ENCODE peak calls at places on chromosomes 1 and 21, in five cellular contexts. One of them, this sample, is unnamed.

GRCh38 chr1:2645143-2645542 is 12.3 kb upstream of the MMEL1 start:
- DNase-seq in transverse colon: no peak
- DNase-seq in pancreas: no peak
- DNase-seq in IMR-90: no peak
- DNase-seq in right lobe of liver: peak; percentile 17
- DNase-seq in this sample: peak; percentile 55

GRCh38 chr1:2382621-2383361 is 8.6 kb downstream of the MORN1 start:
- DNase-seq in right lobe of liver: no peak
- DNase-seq in IMR-90: no peak
- DNase-seq in transverse colon: peak; percentile 47
- DNase-seq in pancreas: no peak
- DNase-seq in this sample: peak; percentile 66

GRCh38 chr1:53672785-53673184 is 66.2 kb downstream of the GLIS1 start:
- DNase-seq in IMR-90: no peak
- DNase-seq in right lobe of liver: no peak
- DNase-seq in transverse colon: no peak
- DNase-seq in pancreas: no peak
- DNase-seq in this sample: no peak

GRCh38 chr1:77829851-77830250 is 50.4 kb downstream of the MIGA1 start:
- DNase-seq in pancreas: no peak
- DNase-seq in transverse colon: no peak
- DNase-seq in IMR-90: no peak
- DNase-seq in right lobe of liver: no peak
- DNase-seq in this sample: no peak

GRCh38 chr21:16573581-16573980 is 843.8 kb downstream of the USP25 start:
- DNase-seq in right lobe of liver: no peak
- DNase-seq in IMR-90: peak; percentile 76
- DNase-seq in pancreas: no peak
- DNase-seq in transverse colon: no peak
- DNase-seq in this sample: no peak

GRCh38 chr1:205065666-205066065 is 18.6 kb downstream of the TMEM81 start:
- DNase-seq in right lobe of liver: no peak
- DNase-seq in transverse colon: no peak
- DNase-seq in pancreas: no peak
- DNase-seq in IMR-90: no peak
- DNase-seq in this sample: no peak

GRCh38 chr1:246317723-246318359 is 189.2 kb downstream of the SMYD3 start:
- DNase-seq in transverse colon: no peak
- DNase-seq in IMR-90: peak; percentile 88
- DNase-seq in right lobe of liver: no peak
- DNase-seq in pancreas: no peak
- DNase-seq in this sample: no peak

GRCh38 chr1:214303538-214303937 is 22.6 kb downstream of the SMYD2 start:
- DNase-seq in right lobe of liver: no peak
- DNase-seq in transverse colon: no peak
- DNase-seq in pancreas: no peak
- DNase-seq in IMR-90: peak; percentile 44
- DNase-seq in this sample: no peak

GRCh38 chr1:244173765-244174164 is 122.7 kb downstream of the ZBTB18 start:
- DNase-seq in pancreas: no peak
- DNase-seq in IMR-90: no peak
- DNase-seq in transverse colon: no peak
- DNase-seq in right lobe of liver: no peak
- DNase-seq in this sample: no peak

GRCh38 chr1:184287001-184287400 is 99.8 kb upstream of the C1orf21 start:
- DNase-seq in pancreas: no peak
- DNase-seq in IMR-90: peak; percentile 48
- DNase-seq in right lobe of liver: no peak
- DNase-seq in transverse colon: no peak
- DNase-seq in this sample: no peak

GRCh38 chr1:103583887-103584286 is 12.5 kb downstream of the AMY2B start:
- DNase-seq in transverse colon: no peak
- DNase-seq in IMR-90: no peak
- DNase-seq in pancreas: no peak
- DNase-seq in right lobe of liver: no peak
- DNase-seq in this sample: no peak

GRCh38 chr1:190679032-190679431 is 201.4 kb upstream of the BRINP3 start:
- DNase-seq in transverse colon: no peak
- DNase-seq in right lobe of liver: no peak
- DNase-seq in pancreas: no peak
- DNase-seq in IMR-90: peak; percentile 3
- DNase-seq in this sample: no peak

GRCh38 chr1:18466676-18467075 is 14.1 kb upstream of the KLHDC7A start:
- DNase-seq in IMR-90: no peak
- DNase-seq in transverse colon: no peak
- DNase-seq in pancreas: no peak
- DNase-seq in right lobe of liver: no peak
- DNase-seq in this sample: no peak

GRCh38 chr1:82466894-82467293 is 666.2 kb downstream of the ADGRL2 start:
- DNase-seq in transverse colon: no peak
- DNase-seq in pancreas: no peak
- DNase-seq in IMR-90: no peak
- DNase-seq in right lobe of liver: no peak
- DNase-seq in this sample: no peak

GRCh38 chr1:30782361-30783243 is 25.0 kb upstream of the LAPTM5 start:
- DNase-seq in pancreas: peak; percentile 72
- DNase-seq in transverse colon: peak; percentile 73
- DNase-seq in IMR-90: peak; percentile 45
- DNase-seq in right lobe of liver: peak; percentile 77
- DNase-seq in this sample: peak; percentile 85

GRCh38 chr1:162724583-162725120 is 65.8 kb upstream of the HSD17B7 start:
- DNase-seq in transverse colon: no peak
- DNase-seq in pancreas: no peak
- DNase-seq in right lobe of liver: no peak
- DNase-seq in IMR-90: no peak
- DNase-seq in this sample: no peak

GRCh38 chr21:44892536-44893277 is 19.2 kb upstream of the PTTG1IP start:
- DNase-seq in pancreas: peak; percentile 56
- DNase-seq in right lobe of liver: peak; percentile 72
- DNase-seq in transverse colon: peak; percentile 74
- DNase-seq in IMR-90: peak; percentile 19
- DNase-seq in this sample: peak; percentile 85

GRCh38 chr1:228478912-228479665 is 8.1 kb upstream of the RNF187 start:
- DNase-seq in right lobe of liver: no peak
- DNase-seq in transverse colon: no peak
- DNase-seq in IMR-90: no peak
- DNase-seq in pancreas: no peak
- DNase-seq in this sample: no peak

GRCh38 chr1:164886101-164886500 is 327.1 kb downstream of the PBX1 start:
- DNase-seq in pancreas: no peak
- DNase-seq in right lobe of liver: no peak
- DNase-seq in transverse colon: no peak
- DNase-seq in IMR-90: no peak
- DNase-seq in this sample: no peak

GRCh38 chr1:4084446-4084845 is 184.4 kb upstream of the C1orf174 start:
- DNase-seq in right lobe of liver: no peak
- DNase-seq in IMR-90: no peak
- DNase-seq in pancreas: no peak
- DNase-seq in transverse colon: no peak
- DNase-seq in this sample: no peak

GRCh38 chr21:42025392-42026071 is 15.4 kb upstream of the ZBTB21 start:
- DNase-seq in IMR-90: peak; percentile 94
- DNase-seq in right lobe of liver: no peak
- DNase-seq in transverse colon: no peak
- DNase-seq in pancreas: no peak
- DNase-seq in this sample: no peak

GRCh38 chr1:228081578-228082259 is 789 bp upstream of the ARF1 start:
- DNase-seq in IMR-90: no peak
- DNase-seq in right lobe of liver: peak; percentile 29
- DNase-seq in transverse colon: peak; percentile 39
- DNase-seq in pancreas: no peak
- DNase-seq in this sample: no peak

GRCh38 chr1:207867136-207868081 is 43.5 kb downstream of the CD34 start:
- DNase-seq in right lobe of liver: peak; percentile 46
- DNase-seq in transverse colon: peak; percentile 32
- DNase-seq in pancreas: no peak
- DNase-seq in IMR-90: no peak
- DNase-seq in this sample: peak; percentile 82

GRCh38 chr1:7478142-7478796 is 292.8 kb upstream of the VAMP3 start:
- DNase-seq in right lobe of liver: no peak
- DNase-seq in transverse colon: no peak
- DNase-seq in pancreas: no peak
- DNase-seq in IMR-90: peak; percentile 42
- DNase-seq in this sample: peak; percentile 14

GRCh38 chr21:38985423-38986378 is 180.0 kb downstream of the ETS2 start:
- DNase-seq in pancreas: peak; percentile 27
- DNase-seq in IMR-90: peak; percentile 93
- DNase-seq in transverse colon: peak; percentile 59
- DNase-seq in right lobe of liver: peak; percentile 41
- DNase-seq in this sample: peak; percentile 85

DNA sequence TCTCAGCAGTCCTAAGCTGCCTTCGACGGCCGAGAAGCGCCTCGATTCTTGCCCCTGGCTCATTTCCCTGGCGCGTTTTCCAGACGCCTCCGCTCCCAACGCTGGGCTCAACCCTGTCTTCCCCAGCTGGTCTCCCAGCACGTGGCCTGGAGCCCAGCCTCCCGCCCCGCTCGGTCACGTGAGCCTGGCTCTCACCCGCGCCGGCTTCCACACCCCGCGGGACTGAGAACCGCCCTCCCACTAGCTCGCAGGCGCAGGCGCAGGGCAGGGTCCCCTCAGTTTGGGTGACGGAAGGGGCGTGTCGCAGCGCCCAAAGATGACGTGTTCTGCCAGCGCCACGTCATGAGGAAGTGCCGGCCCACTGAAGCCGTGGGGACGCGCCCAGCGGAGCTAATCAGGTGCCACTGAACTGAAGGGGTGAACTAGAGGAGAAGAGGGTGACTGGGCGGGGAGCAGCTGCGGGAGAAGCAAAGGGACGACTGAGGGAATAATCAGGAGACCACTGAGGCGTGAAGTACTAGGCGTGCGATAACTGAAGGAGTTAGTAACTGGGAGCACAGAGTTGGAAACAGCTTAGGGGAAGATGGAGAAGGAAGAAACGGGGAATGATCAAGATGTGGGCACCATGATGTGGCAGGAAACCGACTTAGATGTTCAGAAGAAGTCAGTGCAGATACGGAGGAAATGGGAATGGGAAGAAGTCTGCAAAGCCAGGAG is at the start of gene DHDDS:
- DNase-seq in IMR-90: peak; percentile 97
- DNase-seq in transverse colon: peak; percentile 99
- DNase-seq in right lobe of liver: peak; percentile 98
- DNase-seq in pancreas: peak; percentile 99
- DNase-seq in this sample: peak; percentile 99
- H3K27ac ChIP-seq in IMR-90: peak within 1 kb of the TSS; percentile 69
- H3K27ac ChIP-seq in transverse colon: peak within 1 kb of the TSS; percentile 93
- H3K27ac ChIP-seq in right lobe of liver: peak within 1 kb of the TSS; percentile 72
- H3K27ac ChIP-seq in pancreas: peak within 1 kb of the TSS; percentile 66
- H3K27ac ChIP-seq in this sample: peak within 1 kb of the TSS; percentile 53

DNA sequence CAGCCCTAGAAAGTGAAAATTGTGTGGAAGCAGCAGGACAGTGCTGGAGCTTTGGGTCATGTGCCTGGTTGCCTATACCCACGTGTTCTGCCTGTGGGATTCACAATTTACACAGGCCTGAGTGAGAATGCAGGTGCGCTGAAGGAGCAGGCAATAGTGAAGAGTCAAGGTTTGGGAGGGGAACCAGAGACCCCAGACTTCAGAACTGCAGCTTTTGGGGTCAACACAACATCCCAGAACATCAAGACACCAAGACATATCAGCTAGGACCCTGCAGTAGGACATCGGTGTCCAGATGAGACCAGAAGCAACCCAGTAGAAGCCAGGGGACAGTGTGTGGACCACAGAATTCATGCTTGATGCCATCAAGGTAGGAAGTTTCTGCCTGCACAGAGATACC is 29.1 kb upstream of the CNIH3 start:
- DNase-seq in pancreas: no peak
- DNase-seq in IMR-90: no peak
- DNase-seq in transverse colon: no peak
- DNase-seq in right lobe of liver: no peak
- DNase-seq in this sample: no peak
- H3K4me3 ChIP-seq in pancreas: no peak overlapping the region
- H3K4me3 ChIP-seq in IMR-90: no peak overlapping the region
- H3K4me3 ChIP-seq in transverse colon: no peak overlapping the region
- H3K4me3 ChIP-seq in right lobe of liver: no peak overlapping the region
- H3K4me3 ChIP-seq in this sample: no peak overlapping the region

GRCh38 chr1:12014141-12014981 is 4.9 kb upstream of the MIIP start:
- DNase-seq in pancreas: no peak
- DNase-seq in IMR-90: peak; percentile 42
- DNase-seq in right lobe of liver: no peak
- DNase-seq in transverse colon: no peak
- DNase-seq in this sample: no peak

GRCh38 chr1:12015001-12015491 is 4.3 kb upstream of the MIIP start:
- DNase-seq in transverse colon: no peak
- DNase-seq in pancreas: no peak
- DNase-seq in right lobe of liver: no peak
- DNase-seq in IMR-90: peak; percentile 14
- DNase-seq in this sample: no peak

GRCh38 chr1:12016182-12016581 is 3.1 kb upstream of the MIIP start:
- DNase-seq in pancreas: no peak
- DNase-seq in transverse colon: no peak
- DNase-seq in right lobe of liver: no peak
- DNase-seq in IMR-90: no peak
- DNase-seq in this sample: no peak

GRCh38 chr1:12013317-12013588 is 6.0 kb upstream of the MIIP start:
- DNase-seq in pancreas: no peak
- DNase-seq in transverse colon: no peak
- DNase-seq in right lobe of liver: no peak
- DNase-seq in IMR-90: no peak
- DNase-seq in this sample: no peak

DNA sequence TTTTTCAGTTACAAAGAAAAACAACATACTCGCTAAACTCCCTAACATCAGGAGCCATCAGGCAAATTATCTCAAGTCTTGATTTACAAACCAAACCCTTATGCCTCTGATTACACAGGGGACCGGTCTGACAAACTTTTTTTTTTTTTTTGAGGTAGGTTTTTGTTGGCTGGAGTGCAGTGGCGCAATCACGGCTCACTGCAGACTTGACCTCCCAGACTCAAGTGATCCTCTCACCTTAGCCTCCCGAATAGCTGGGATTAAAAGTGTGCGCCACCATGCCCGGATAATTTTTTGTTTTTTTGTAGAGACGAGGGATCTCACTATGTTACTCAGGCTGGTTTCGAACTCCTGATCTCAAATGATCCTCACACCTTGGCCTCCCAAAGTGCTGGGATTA is 3.8 kb upstream of the MIIP start:
- DNase-seq in pancreas: no peak
- DNase-seq in transverse colon: no peak
- DNase-seq in right lobe of liver: no peak
- DNase-seq in IMR-90: no peak
- DNase-seq in this sample: no peak
- H3K27ac ChIP-seq in pancreas: no peak overlapping the region
- H3K27ac ChIP-seq in transverse colon: no peak overlapping the region
- H3K27ac ChIP-seq in right lobe of liver: no peak overlapping the region
- H3K27ac ChIP-seq in IMR-90: no peak overlapping the region
- H3K27ac ChIP-seq in this sample: no peak overlapping the region

DNA sequence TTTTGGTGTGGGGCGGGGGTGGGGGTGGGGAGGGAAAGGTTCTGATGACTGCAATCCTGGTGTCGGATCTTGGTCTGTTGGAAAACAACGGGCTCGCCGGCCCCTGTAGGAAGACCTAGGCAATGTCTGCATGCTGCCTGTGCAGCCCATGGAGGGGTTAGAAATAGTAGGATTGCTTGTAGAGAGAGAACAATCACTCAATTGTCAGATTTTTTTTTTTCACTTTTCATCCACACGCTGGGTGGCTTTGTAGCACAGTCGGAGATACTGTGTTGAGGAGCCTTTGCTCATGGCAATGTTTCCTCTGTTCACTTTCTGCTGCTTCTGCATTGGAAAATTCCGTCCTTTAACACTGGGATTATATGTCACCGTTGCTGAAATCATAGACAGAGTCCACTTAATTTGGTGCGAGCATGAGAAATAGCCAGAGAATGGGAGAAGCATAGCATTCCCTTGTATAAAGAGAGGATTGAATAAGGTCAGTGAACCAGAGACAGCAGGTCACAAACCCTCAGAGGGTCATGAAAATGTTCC is 107.5 kb downstream of the MRPS6 start:
- DNase-seq in pancreas: no peak
- DNase-seq in right lobe of liver: no peak
- DNase-seq in transverse colon: no peak
- DNase-seq in IMR-90: no peak
- DNase-seq in this sample: no peak
- H3K4me3 ChIP-seq in pancreas: no peak overlapping the region
- H3K4me3 ChIP-seq in right lobe of liver: no peak overlapping the region
- H3K4me3 ChIP-seq in transverse colon: no peak overlapping the region
- H3K4me3 ChIP-seq in IMR-90: no peak overlapping the region
- H3K4me3 ChIP-seq in this sample: peak overlapping the region; percentile 45

This sample was measured in right cardiac atrium.